ENCODE peak calls at places on chromosomes 13 and 19, in eight cellular contexts. Q is WERI-Rb-1; O is GM23248; R is colonic mucosa; B is hepatocyte; T is CD8-positive, alpha-beta memory T cell; X is fibroblast of lung; N is RWPE1. U is an unnamed sample.

GRCh38 chr19:50377517-50377916 is 1.3 kb downstream of the NR1H2 start:
- DNase-seq in X (no peak), T (no peak), O (no peak), N (no peak), R (no peak), Q (no peak), B (no peak), U (no peak)

GRCh38 chr13:104246955-104247354 is 1180.7 kb upstream of the SLC10A2 start:
- DNase-seq in R (no peak), O (no peak), B (no peak), T (no peak), N (no peak), X (no peak), Q (no peak), U (no peak)

GRCh38 chr13:106426909-106427308 is 108.6 kb downstream of the EFNB2 start:
- DNase-seq in O (no peak), X (no peak), N (no peak), B (no peak), T (no peak), Q (no peak), R (no peak), U (no peak)

GRCh38 chr19:8609210-8610040 is 1.1 kb downstream of the ADAMTS10 start:
- DNase-seq in T (no peak), O (peak; percentile 79), N (no peak), X (peak; percentile 59), R (peak; percentile 41), B (peak; percentile 78), Q (peak; percentile 35), U (no peak)

GRCh38 chr13:39522329-39522728 is 80.7 kb downstream of the LHFPL6 start:
- DNase-seq in N (no peak), Q (no peak), T (no peak), X (no peak), R (no peak), B (no peak), O (no peak), U (no peak)

GRCh38 chr13:50320297-50320862 is 305.1 kb downstream of the KCNRG start:
- DNase-seq in N (peak; percentile 14), X (peak; percentile 66), Q (no peak), R (no peak), T (no peak), B (peak; percentile 38), O (peak; percentile 53), U (no peak)

GRCh38 chr19:2226051-2226839 is 9.9 kb downstream of the PLEKHJ1 start:
- DNase-seq in T (no peak), O (no peak), B (no peak), N (no peak), R (no peak), X (no peak), Q (no peak), U (no peak)

GRCh38 chr13:44437356-44438233 is 64.0 kb downstream of the SERP2 start:
- DNase-seq in O (peak; percentile 64), T (no peak), B (no peak), N (no peak), X (peak; percentile 78), Q (no peak), R (no peak), U (peak; percentile 58)

GRCh38 chr19:55244004-55244680 is 14.7 kb downstream of the PPP6R1 start:
- DNase-seq in Q (no peak), B (no peak), N (no peak), O (no peak), T (no peak), R (no peak), X (no peak), U (no peak)

GRCh38 chr19:57947419-57948134 is at the start of gene ZNF256:
- DNase-seq in O (peak; percentile 97), X (peak; percentile 96), B (peak; percentile 98), Q (peak; percentile 98), N (peak; percentile 86), R (peak; percentile 95), T (peak; percentile 79), U (peak; percentile 97)

GRCh38 chr13:73060251-73061160 is 1.7 kb downstream of the KLF5 start:
- DNase-seq in O (peak; percentile 90), T (no peak), Q (no peak), B (peak; percentile 55), R (peak; percentile 44), X (peak; percentile 78), N (peak; percentile 70), U (peak; percentile 47)

GRCh38 chr19:4453232-4454179 is 4.1 kb downstream of the UBXN6 start:
- DNase-seq in B (no peak), O (no peak), X (no peak), T (no peak), N (no peak), R (no peak), Q (no peak), U (no peak)

GRCh38 chr19:6639439-6639838 is 30.5 kb downstream of the TNFSF14 start:
- DNase-seq in Q (no peak), X (no peak), O (peak; percentile 50), B (no peak), N (no peak), T (no peak), R (no peak), U (no peak)

DNA sequence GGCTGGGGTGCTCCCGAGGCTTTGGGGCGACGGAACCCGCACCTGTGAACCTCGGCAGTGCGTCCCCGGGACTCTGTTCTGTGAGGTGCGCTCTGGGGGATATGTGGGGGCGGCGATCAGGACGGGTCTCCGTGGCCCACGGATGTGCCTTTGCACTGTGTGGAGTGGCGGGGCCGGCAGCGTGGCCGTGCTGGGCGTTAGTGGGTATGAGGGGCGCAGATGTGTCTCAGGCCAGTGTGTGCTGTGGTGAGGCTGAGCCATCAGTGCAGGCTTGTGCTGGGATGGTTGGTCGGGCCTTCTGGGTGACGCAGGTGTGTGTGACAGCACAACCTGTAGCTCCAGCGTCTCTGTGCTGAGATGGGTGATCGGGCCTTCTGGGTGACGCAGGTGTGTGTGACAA is 16.9 kb downstream of the ZNF331 start:
- DNase-seq in Q (no peak), X (no peak), T (no peak), N (no peak), B (no peak), R (no peak), O (peak; percentile 18), U (no peak)
- H3K27ac ChIP-seq in Q (peak overlapping the region; percentile 49), X (peak overlapping the region; percentile 92), T (peak overlapping the region; percentile 85), N (peak overlapping the region; percentile 61), B (no peak overlapping the region), R (peak overlapping the region; percentile 53), O (peak overlapping the region; percentile 82), U (no peak overlapping the region)

GRCh38 chr13:114058051-114058867 is 74.2 kb downstream of the RASA3 start:
- DNase-seq in B (no peak), T (no peak), O (no peak), X (no peak), Q (no peak), R (no peak), N (no peak), U (no peak)

GRCh38 chr13:114055766-114056165 is 76.7 kb downstream of the RASA3 start:
- DNase-seq in Q (no peak), B (no peak), T (no peak), N (no peak), X (no peak), O (no peak), R (no peak), U (no peak)

GRCh38 chr13:114057131-114058050 is 75.0 kb downstream of the RASA3 start:
- DNase-seq in Q (no peak), N (no peak), X (no peak), T (no peak), O (no peak), R (no peak), B (no peak), U (no peak)

GRCh38 chr13:114054830-114055439 is 77.5 kb downstream of the RASA3 start:
- DNase-seq in N (no peak), Q (no peak), R (no peak), B (no peak), X (no peak), O (no peak), T (no peak), U (no peak)

DNA sequence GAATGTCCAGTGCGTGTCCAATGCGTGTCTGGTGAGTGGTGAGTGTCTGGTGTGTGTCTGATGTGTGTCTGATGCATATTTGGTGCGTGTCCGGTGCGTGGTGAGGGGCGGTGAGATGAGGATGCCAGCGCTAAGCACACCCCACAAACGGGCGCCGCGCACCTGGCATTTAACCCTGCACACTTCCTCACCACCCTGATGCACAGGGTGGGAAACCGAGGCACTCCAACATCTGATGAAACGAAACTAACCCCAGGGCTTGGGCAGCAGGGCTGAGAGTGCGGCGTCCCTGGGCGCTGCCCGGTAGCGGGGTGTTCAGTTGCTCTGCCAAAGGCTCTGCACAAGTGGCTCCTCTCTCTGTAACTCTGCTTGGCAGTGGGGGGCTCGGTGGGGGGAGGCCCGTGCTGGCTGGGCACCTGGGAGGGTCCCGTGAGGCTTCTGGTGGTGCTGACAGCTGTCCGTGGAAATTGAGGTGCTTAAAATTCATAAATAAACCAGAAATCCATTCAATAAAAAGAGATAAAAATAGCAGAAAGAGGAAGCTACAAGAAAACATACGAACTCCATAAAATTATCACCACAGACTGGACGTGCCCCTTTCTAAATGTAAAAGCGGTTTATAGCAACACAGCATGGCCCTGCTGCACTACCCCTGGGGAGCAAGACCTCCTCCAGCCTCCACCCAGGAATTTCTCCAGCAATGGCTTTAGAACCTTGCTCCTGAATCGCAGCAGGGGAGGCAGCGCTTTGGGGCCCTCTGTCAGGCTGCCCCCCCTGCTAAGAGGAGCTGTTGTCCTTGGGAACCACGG is 76.0 kb downstream of the RASA3 start:
- DNase-seq in X (no peak), B (no peak), R (no peak), Q (no peak), N (no peak), T (no peak), O (no peak), U (no peak)
- H3K27ac ChIP-seq in X (peak overlapping the region; percentile 5), B (no peak overlapping the region), R (no peak overlapping the region), Q (no peak overlapping the region), N (peak overlapping the region; percentile 100), T (no peak overlapping the region), O (no peak overlapping the region), U (no peak overlapping the region)

GRCh38 chr19:13100031-13100588 is 2.5 kb downstream of the LYL1 start:
- DNase-seq in N (no peak), B (no peak), X (no peak), O (peak; percentile 50), Q (no peak), R (no peak), T (peak; percentile 51), U (no peak)
- H3K27ac ChIP-seq in N (peak overlapping the region; percentile 42), B (no peak overlapping the region), X (no peak overlapping the region), O (no peak overlapping the region), Q (no peak overlapping the region), R (peak overlapping the region; percentile 65), T (peak overlapping the region; percentile 82), U (no peak overlapping the region)

GRCh38 chr19:3397266-3398022 is 31.1 kb downstream of the NFIC start:
- DNase-seq in X (peak; percentile 32), B (no peak), T (no peak), Q (no peak), N (peak; percentile 13), R (peak; percentile 57), O (peak; percentile 55), U (peak; percentile 77)

GRCh38 chr19:3396881-3397265 is 30.5 kb downstream of the NFIC start:
- DNase-seq in X (no peak), N (no peak), O (peak; percentile 51), Q (no peak), R (no peak), T (no peak), B (no peak), U (no peak)

GRCh38 chr19:3398114-3398899 is 31.9 kb downstream of the NFIC start:
- DNase-seq in B (peak; percentile 62), R (peak; percentile 62), Q (no peak), N (no peak), T (no peak), X (peak; percentile 55), O (peak; percentile 55), U (no peak)

GRCh38 chr19:3401004-3401768 is 34.8 kb downstream of the NFIC start:
- DNase-seq in Q (no peak), X (no peak), T (no peak), N (no peak), R (no peak), O (no peak), B (no peak), U (no peak)

GRCh38 chr19:3398900-3399278 is 32.5 kb downstream of the NFIC start:
- DNase-seq in N (no peak), R (peak; percentile 45), B (no peak), O (no peak), Q (no peak), X (no peak), T (no peak), U (no peak)
- H3K27ac ChIP-seq in N (peak overlapping the region; percentile 87), R (peak overlapping the region; percentile 61), B (no peak overlapping the region), O (peak overlapping the region; percentile 20), Q (no peak overlapping the region), X (peak overlapping the region; percentile 39), T (no peak overlapping the region), U (no peak overlapping the region)

U was measured in SJCRH30.